ENCODE peak calls at places on chromosomes 1 and 21, in four cellular contexts. J, S, C and F are unnamed samples.

GRCh38 chr1:13754510-13755103 is 54.6 kb downstream of the PRDM2 start:
- DNase-seq in J (no peak), S (no peak), C (no peak), F (no peak)

GRCh38 chr1:12505639-12506311 is 112.2 kb downstream of the DHRS3 start:
- DNase-seq in J (no peak), S (no peak), C (no peak), F (no peak)

GRCh38 chr21:36511484-36512227 is 31.7 kb upstream of the CLDN14 start:
- DNase-seq in J (no peak), S (no peak), C (no peak), F (no peak)

GRCh38 chr1:62139410-62139809 is 55.2 kb upstream of the L1TD1 start:
- DNase-seq in J (no peak), S (no peak), C (no peak), F (no peak)

GRCh38 chr1:166972193-166972592 is 3.1 kb downstream of the ILDR2 start:
- DNase-seq in J (no peak), S (no peak), C (no peak), F (no peak)

GRCh38 chr1:231376101-231376500 is 38.0 kb downstream of the SPRTN start:
- DNase-seq in J (no peak), S (no peak), C (no peak), F (no peak)

GRCh38 chr1:185894806-185895205 is 160.6 kb downstream of the HMCN1 start:
- DNase-seq in J (no peak), S (no peak), C (no peak), F (no peak)

GRCh38 chr1:248817065-248817464 is 8.7 kb downstream of the SH3BP5L start:
- DNase-seq in J (peak), S (no peak), C (no peak), F (no peak)

GRCh38 chr1:32988665-32989064 is 24.1 kb upstream of the RNF19B start:
- DNase-seq in J (no peak), S (no peak), C (no peak), F (peak)

GRCh38 chr1:16163882-16164820 is 8.3 kb upstream of the EPHA2 start:
- DNase-seq in J (no peak), S (no peak), C (no peak), F (no peak)

GRCh38 chr1:14520514-14521163 is 77.8 kb upstream of the KAZN start:
- DNase-seq in J (peak), S (no peak), C (no peak), F (no peak)